ENCODE peak calls at places on chromosomes 7 and 10, in six cellular contexts. F is endothelial cell of umbilical vein, D is psoas muscle, Z is colonic mucosa, C is brain microvascular endothelial cell, S is tibial artery. I is an unnamed sample.

GRCh38 chr10:121667948-121668335 is 69.7 kb upstream of the FGFR2 start:
- DNase-seq in F (no peak), D (no peak), Z (no peak), C (no peak), S (no peak), I (no peak)

GRCh38 chr10:129888784-129889616 is 75.1 kb downstream of the EBF3 start:
- DNase-seq in F (peak; percentile 2), D (peak; percentile 67), Z (peak; percentile 23), C (peak; percentile 4), S (no peak), I (no peak)

GRCh38 chr7:116731737-116732335 is 59.8 kb downstream of the MET start:
- DNase-seq in F (no peak), D (no peak), Z (no peak), C (no peak), S (no peak), I (no peak)

GRCh38 chr10:11654659-11655058 is 43.2 kb upstream of the USP6NL start:
- DNase-seq in F (no peak), D (no peak), Z (no peak), C (no peak), S (no peak), I (no peak)

GRCh38 chr7:96636342-96636865 is 73.2 kb downstream of the SEM1 start:
- DNase-seq in F (no peak), D (no peak), Z (no peak), C (no peak), S (no peak), I (no peak)

GRCh38 chr10:14225374-14225773 is 105.3 kb downstream of the FRMD4A start:
- DNase-seq in F (no peak), D (no peak), Z (no peak), C (no peak), S (no peak), I (no peak)

GRCh38 chr10:71882813-71883746 is 32.0 kb upstream of the PSAP start:
- DNase-seq in F (peak; percentile 82), D (no peak), Z (no peak), C (no peak), S (no peak), I (no peak)

GRCh38 chr10:79472449-79472848 is 27.0 kb upstream of the ZCCHC24 start:
- DNase-seq in F (no peak), D (no peak), Z (no peak), C (no peak), S (no peak), I (no peak)

GRCh38 chr10:50951451-50951850 is 66.0 kb upstream of the A1CF start:
- DNase-seq in F (no peak), D (no peak), Z (no peak), C (no peak), S (no peak), I (no peak)

GRCh38 chr10:115093776-115094361 is 704 bp downstream of the ATRNL1 start:
- DNase-seq in F (no peak), D (no peak), Z (no peak), C (no peak), S (no peak), I (no peak)

GRCh38 chr7:218896-219580 is 26.7 kb downstream of the FAM20C start:
- DNase-seq in F (no peak), D (no peak), Z (no peak), C (no peak), S (no peak), I (no peak)

GRCh38 chr7:80954181-80954580 is 35.3 kb upstream of the SEMA3C start:
- DNase-seq in F (no peak), D (no peak), Z (no peak), C (no peak), S (no peak), I (no peak)

GRCh38 chr10:35359056-35359455 is 22.7 kb downstream of the CCNY start:
- DNase-seq in F (no peak), D (no peak), Z (no peak), C (no peak), S (no peak), I (no peak)

GRCh38 chr10:25805986-25806385 is 128.0 kb upstream of the MYO3A start:
- DNase-seq in F (no peak), D (no peak), Z (no peak), C (no peak), S (no peak), I (no peak)

GRCh38 chr7:23474098-23474828 is 4.0 kb upstream of the IGF2BP3 start:
- DNase-seq in F (peak; percentile 95), D (peak; percentile 69), Z (peak; percentile 91), C (peak; percentile 95), S (peak; percentile 47), I (no peak)

DNA sequence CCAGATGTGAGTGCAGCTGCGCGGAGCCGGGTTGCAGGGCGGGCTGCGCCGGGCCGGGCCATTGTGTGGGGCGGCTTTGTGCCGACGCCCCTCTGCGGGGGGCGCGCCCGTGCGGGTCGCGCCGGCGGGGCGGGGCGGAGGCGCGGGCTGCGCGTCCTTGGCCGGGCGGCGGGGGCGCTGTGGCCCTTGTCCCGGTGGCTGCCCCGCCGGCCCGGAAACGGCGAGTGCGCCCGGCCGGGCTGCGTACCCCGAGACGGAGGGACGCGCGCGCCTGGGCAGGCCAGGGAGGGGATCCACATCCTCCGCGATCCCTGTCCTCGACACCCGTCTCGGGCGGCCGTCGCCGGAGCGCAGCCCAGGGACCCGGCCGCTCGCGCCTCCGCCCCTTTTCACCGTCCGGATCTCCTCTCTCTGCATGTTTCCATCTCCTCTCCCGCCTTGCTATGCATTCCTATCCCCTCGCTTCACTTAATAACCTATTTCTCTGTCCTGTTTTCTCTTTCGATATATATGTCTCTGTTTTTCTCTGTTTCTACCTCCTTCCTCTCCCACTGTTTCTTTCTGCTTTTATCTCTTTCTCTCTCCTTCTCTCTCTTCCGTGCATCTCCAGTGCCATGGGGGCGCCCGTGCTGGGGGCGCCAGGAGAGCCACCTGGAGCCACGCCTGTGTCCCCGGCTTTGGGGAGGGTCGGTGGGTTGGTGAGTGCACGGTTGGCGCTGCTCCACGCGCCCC is 765 bp downstream of the PFKFB3 start:
- DNase-seq in F (peak; percentile 46), D (peak; percentile 69), Z (peak; percentile 58), C (no peak), S (peak; percentile 52), I (no peak)
- TF ChIP-seq CTCF in F (peak; percentile 14), D (peak; percentile 54), Z (no peak), C (no peak), S (no peak), I (no peak)

GRCh38 chr10:3090388-3090787 is 23.0 kb downstream of the PFKP start:
- DNase-seq in F (no peak), D (no peak), Z (no peak), C (no peak), S (no peak), I (no peak)

GRCh38 chr10:3081383-3081981 is 14.1 kb downstream of the PFKP start:
- DNase-seq in F (no peak), D (no peak), Z (no peak), C (no peak), S (no peak), I (no peak)

GRCh38 chr10:3082290-3082689 is 14.9 kb downstream of the PFKP start:
- DNase-seq in F (no peak), D (no peak), Z (no peak), C (no peak), S (peak; percentile 12), I (no peak)

GRCh38 chr10:3090914-3091313 is 23.6 kb downstream of the PFKP start:
- DNase-seq in F (peak; percentile 86), D (no peak), Z (peak; percentile 54), C (no peak), S (no peak), I (no peak)

GRCh38 chr10:3085785-3086567 is 18.6 kb downstream of the PFKP start:
- DNase-seq in F (peak; percentile 44), D (no peak), Z (no peak), C (no peak), S (no peak), I (no peak)
- H3K4me3 ChIP-seq in F (no peak overlapping the region), D (no peak overlapping the region), Z (no peak overlapping the region), C (no peak overlapping the region), S (no peak overlapping the region), I (no peak overlapping the region)

GRCh38 chr10:89643812-89644690 is 991 bp downstream of the PANK1 start:
- DNase-seq in F (peak; percentile 92), D (peak; percentile 60), Z (peak; percentile 95), C (peak; percentile 96), S (peak; percentile 77), I (peak; percentile 83)

GRCh38 chr10:89644967-89645741 is at the start of gene PANK1:
- DNase-seq in F (peak; percentile 83), D (peak; percentile 81), Z (peak; percentile 85), C (peak; percentile 76), S (peak; percentile 82), I (peak; percentile 87)

GRCh38 chr10:89644691-89644966 is 413 bp downstream of the PANK1 start:
- DNase-seq in F (peak; percentile 69), D (no peak), Z (no peak), C (no peak), S (no peak), I (no peak)

GRCh38 chr10:89646833-89647570 is 2.0 kb upstream of the PANK1 start:
- DNase-seq in F (no peak), D (no peak), Z (no peak), C (no peak), S (no peak), I (no peak)

GRCh38 chr10:89645742-89646172 is 715 bp upstream of the PANK1 start:
- DNase-seq in F (no peak), D (no peak), Z (peak; percentile 81), C (no peak), S (no peak), I (no peak)
- H3K27ac ChIP-seq in F (no peak overlapping the region), D (peak overlapping the region; percentile 93), Z (peak overlapping the region; percentile 93), C (peak overlapping the region; percentile 81), S (peak overlapping the region; percentile 82), I (peak overlapping the region; percentile 85)

DNA sequence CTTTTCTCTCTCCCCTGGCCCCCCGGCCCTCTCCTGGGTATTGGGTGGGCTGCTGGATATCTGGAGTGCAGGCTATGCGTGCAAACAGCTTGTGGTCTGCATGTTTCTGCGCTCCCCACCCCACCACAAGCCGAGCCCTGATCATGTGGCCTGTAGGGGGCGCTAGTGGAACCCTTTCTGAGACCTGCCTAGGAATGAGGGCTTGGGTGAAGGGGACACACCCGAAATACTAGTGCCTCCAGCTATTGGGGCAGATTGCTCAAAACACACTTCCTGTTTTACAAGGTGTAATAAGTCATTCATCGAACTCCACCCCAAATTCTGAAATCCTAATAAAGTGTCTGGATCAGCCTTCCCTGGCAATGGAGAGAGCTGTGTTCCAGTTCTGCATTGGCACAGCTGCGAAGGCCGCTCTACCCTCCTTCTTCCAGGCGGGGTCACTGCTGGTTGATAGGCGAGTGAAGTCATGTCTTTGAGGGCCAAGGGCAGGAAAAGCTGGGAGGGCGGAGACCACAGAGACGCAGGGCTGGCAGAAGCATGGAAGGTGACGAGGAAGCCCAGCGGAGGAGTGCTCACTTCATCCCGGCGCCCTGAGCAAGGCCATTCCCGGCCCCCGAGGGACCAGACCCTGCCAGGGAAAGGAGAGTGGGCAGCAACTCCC is 19.8 kb upstream of the PRRT4 start:
- DNase-seq in F (no peak), D (no peak), Z (peak; percentile 34), C (no peak), S (no peak), I (peak; percentile 77)
- TF ChIP-seq CTCF in F (peak; percentile 73), D (peak; percentile 33), Z (peak; percentile 26), C (peak; percentile 82), S (peak; percentile 19), I (no peak)

GRCh38 chr10:98267894-98268693 is at the start of gene LOXL4:
- DNase-seq in F (no peak), D (peak; percentile 63), Z (no peak), C (no peak), S (no peak), I (peak; percentile 80)
- H3K4me3 ChIP-seq in F (no peak within 1 kb of the TSS), D (peak within 1 kb of the TSS; percentile 71), Z (peak within 1 kb of the TSS; percentile 15), C (peak within 1 kb of the TSS; percentile 57), S (peak within 1 kb of the TSS; percentile 60), I (peak within 1 kb of the TSS; percentile 72)

I was measured in coronary artery.